ENCODE peak calls at places on chromosome 15, in seven cellular contexts. R is foreskin fibroblast, K is endothelial cell of umbilical vein, A is endothelial cell, M is mesothelial cell of epicardium, I is AG09309, E is nephron progenitor cell. P is an unnamed sample.

GRCh38 chr15:101169457-101170071 is 82.3 kb downstream of the CHSY1 start:
- DNase-seq in I (no peak), M (no peak), K (no peak), E (no peak), R (no peak), A (no peak), P (no peak)

GRCh38 chr15:70062321-70062956 is 35.3 kb downstream of the TLE3 start:
- DNase-seq in M (peak), I (peak), R (peak), A (no peak), K (peak), E (peak), P (peak)

GRCh38 chr15:80581976-80582375 is 113.1 kb upstream of the ABHD17C start:
- DNase-seq in I (no peak), E (no peak), K (no peak), A (no peak), R (peak), M (no peak), P (no peak)

GRCh38 chr15:55992769-55993110 is 672 bp downstream of the NEDD4 start:
- DNase-seq in K (no peak), R (no peak), E (no peak), M (no peak), A (no peak), I (peak), P (no peak)

GRCh38 chr15:41794081-41794480 is 19.8 kb downstream of the MAPKBP1 start:
- DNase-seq in E (no peak), A (no peak), M (no peak), K (no peak), I (peak), R (peak), P (no peak)

GRCh38 chr15:72800819-72801481 is 17.4 kb upstream of the ADPGK start:
- DNase-seq in E (no peak), A (no peak), I (no peak), K (no peak), R (no peak), M (no peak), P (no peak)

GRCh38 chr15:41790756-41791546 is 16.7 kb downstream of the MAPKBP1 start:
- DNase-seq in A (peak), M (no peak), E (no peak), I (no peak), R (no peak), K (peak), P (no peak)

GRCh38 chr15:65723786-65724354 is 68.2 kb downstream of the DENND4A start:
- DNase-seq in I (no peak), R (no peak), M (no peak), K (no peak), E (no peak), A (no peak), P (no peak)

GRCh38 chr15:70257573-70258220 is 160.0 kb upstream of the TLE3 start:
- DNase-seq in A (no peak), E (no peak), M (no peak), I (no peak), R (no peak), K (no peak), P (no peak)

GRCh38 chr15:48925714-48926223 is 38.0 kb downstream of the SHC4 start:
- DNase-seq in K (peak), E (no peak), M (no peak), I (no peak), A (no peak), R (peak), P (no peak)

GRCh38 chr15:37789881-37790280 is 144.6 kb upstream of the TMCO5A start:
- DNase-seq in M (no peak), K (peak), R (peak), I (no peak), A (no peak), E (no peak), P (no peak)

DNA sequence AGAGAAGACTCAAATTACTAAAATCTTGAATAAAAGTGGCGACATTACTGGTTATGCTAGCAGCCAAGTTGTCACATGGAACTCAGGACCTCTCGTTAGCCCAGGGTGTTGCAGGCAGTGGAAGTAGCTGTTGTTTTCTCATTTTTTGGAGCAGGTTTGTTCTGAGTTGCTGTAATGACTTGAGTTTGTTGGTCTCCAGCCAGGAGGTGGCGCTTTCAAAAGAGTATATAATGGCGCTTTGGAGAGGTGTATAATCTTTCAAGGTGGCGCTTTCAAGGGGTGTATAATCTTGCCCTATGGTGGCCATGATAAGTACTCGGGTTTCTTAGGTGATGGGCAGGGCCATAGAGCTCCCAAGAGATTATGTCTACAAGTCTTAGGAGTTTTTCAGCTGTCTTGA is 632.7 kb downstream of the NTRK3 start:
- DNase-seq in K (no peak), I (no peak), A (peak), E (no peak), R (no peak), M (no peak), P (no peak)
- TF ChIP-seq CTCF in K (no peak), I (no peak), A (peak), E (no peak), R (no peak), M (no peak), P (peak)

DNA sequence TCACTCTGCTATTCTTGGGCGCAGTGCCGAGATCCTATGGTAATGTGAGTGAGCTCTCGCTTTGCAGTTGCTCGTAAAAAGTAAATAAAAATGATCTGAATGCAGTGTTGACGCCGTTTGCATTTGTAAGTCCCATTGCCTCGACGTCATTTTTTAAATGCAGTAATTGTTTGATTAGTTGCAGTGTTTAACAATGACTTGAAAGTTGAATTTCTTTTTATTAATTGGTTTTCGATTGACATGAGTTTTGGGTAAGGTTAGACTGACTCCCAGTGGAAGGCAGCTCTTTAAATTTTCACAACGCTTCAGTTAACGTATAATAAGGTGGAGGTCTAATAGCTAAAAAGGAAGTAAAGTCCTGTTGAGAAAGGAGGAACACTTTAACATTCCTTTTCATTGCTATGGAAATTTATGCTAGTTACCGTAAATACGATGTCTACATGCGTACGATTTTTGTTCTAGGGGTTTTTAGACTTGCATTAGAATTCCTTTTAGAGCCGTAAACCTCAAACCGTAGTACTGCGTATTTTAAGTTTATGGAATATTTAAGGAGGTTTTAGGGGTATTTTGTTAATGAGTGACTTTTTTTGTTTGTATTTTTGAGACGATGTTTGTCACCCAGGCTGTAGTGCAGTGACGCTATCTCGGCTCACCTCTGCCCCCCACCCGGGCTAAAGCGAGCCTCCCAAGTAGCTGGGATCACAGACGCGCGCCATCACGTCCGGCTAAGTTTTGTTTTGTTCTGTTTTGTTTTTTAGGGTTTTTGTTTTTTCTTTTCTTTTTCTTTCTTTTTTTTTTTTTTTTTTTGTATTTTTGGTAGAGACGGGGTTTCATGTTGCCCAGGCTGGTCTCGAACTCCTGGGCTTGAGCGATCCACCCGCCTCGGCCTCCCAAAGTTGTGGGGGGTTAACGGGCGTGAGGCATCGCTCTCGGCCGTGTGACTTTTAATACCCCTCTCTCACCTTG is 1.4 kb downstream of the MORF4L1 start:
- DNase-seq in M (no peak), E (no peak), I (no peak), R (peak), K (no peak), A (no peak), P (no peak)
- TF ChIP-seq CTCF in M (no peak), E (no peak), I (no peak), R (no peak), K (no peak), A (no peak), P (peak)

GRCh38 chr15:85840802-85841152 is 46.1 kb upstream of the KLHL25 start:
- DNase-seq in I (no peak), A (no peak), E (no peak), M (no peak), K (no peak), R (no peak), P (no peak)
- TF ChIP-seq CTCF in I (no peak), A (no peak), E (no peak), M (peak), K (no peak), R (no peak), P (peak)

GRCh38 chr15:78264304-78265136 is at the start of gene DNAJA4:
- DNase-seq in K (peak), I (no peak), R (no peak), A (peak), E (no peak), M (no peak), P (no peak)
- TF ChIP-seq CTCF in K (no peak), I (no peak), R (no peak), A (no peak), E (no peak), M (no peak), P (no peak)

GRCh38 chr15:84934942-84935729 is 46.5 kb upstream of the PDE8A start:
- DNase-seq in K (no peak), A (no peak), M (no peak), R (no peak), E (peak), I (no peak), P (no peak)
- TF ChIP-seq CTCF in K (peak), A (no peak), M (no peak), R (no peak), E (no peak), I (peak), P (no peak)

GRCh38 chr15:90859234-90860131 is 8.9 kb upstream of the FURIN start:
- DNase-seq in K (no peak), E (no peak), I (no peak), A (no peak), R (no peak), M (no peak), P (no peak)
- TF ChIP-seq CTCF in K (no peak), E (no peak), I (no peak), A (no peak), R (no peak), M (no peak), P (no peak)

GRCh38 chr15:85771781-85772445 is 22.8 kb downstream of the KLHL25 start:
- DNase-seq in E (no peak), I (peak), A (no peak), K (peak), R (peak), M (no peak), P (no peak)

GRCh38 chr15:85771276-85771675 is 23.4 kb downstream of the KLHL25 start:
- DNase-seq in M (no peak), R (no peak), A (no peak), K (no peak), I (no peak), E (no peak), P (no peak)

GRCh38 chr15:85773249-85773648 is 21.5 kb downstream of the KLHL25 start:
- DNase-seq in I (no peak), R (no peak), E (no peak), K (no peak), A (no peak), M (no peak), P (no peak)

GRCh38 chr15:85773916-85774315 is 20.8 kb downstream of the KLHL25 start:
- DNase-seq in I (no peak), R (no peak), K (no peak), M (no peak), E (no peak), A (no peak), P (no peak)

GRCh38 chr15:85772668-85773067 is 22.1 kb downstream of the KLHL25 start:
- DNase-seq in I (no peak), R (no peak), E (no peak), A (no peak), K (no peak), M (no peak), P (no peak)
- TF ChIP-seq CTCF in I (no peak), R (no peak), E (no peak), A (no peak), K (no peak), M (no peak), P (no peak)

GRCh38 chr15:57476533-57476975 is 100.2 kb downstream of the CGNL1 start:
- DNase-seq in M (no peak), A (no peak), R (peak), K (peak), I (peak), E (no peak), P (no peak)
- TF ChIP-seq CTCF in M (no peak), A (no peak), R (no peak), K (no peak), I (no peak), E (no peak), P (no peak)

GRCh38 chr15:99909914-99910313 is 176.7 kb upstream of the LYSMD4 start:
- DNase-seq in K (no peak), A (no peak), R (no peak), M (no peak), E (no peak), I (no peak), P (no peak)
- TF ChIP-seq CTCF in K (no peak), A (no peak), R (no peak), M (no peak), E (peak), I (peak), P (peak)

P was measured in neural crest cell.